ENCODE peak calls at places on chromosome 7, in ten cellular contexts. One of them, this sample, is unnamed.

GRCh38 chr7:83824214-83824613 is 175.3 kb upstream of the SEMA3E start:
- DNase-seq in NCI-H2081: no peak
- DNase-seq in NCI-H446: no peak
- DNase-seq in skeletal muscle cell: no peak
- DNase-seq in G401: no peak
- DNase-seq in amygdala: no peak
- DNase-seq in GM20000: no peak
- DNase-seq in ELF-1: no peak
- DNase-seq in A172: peak
- DNase-seq in psoas muscle: no peak
- DNase-seq in this sample: peak

GRCh38 chr7:45073031-45073842 is 15.5 kb downstream of the NACAD start:
- DNase-seq in NCI-H2081: no peak
- DNase-seq in NCI-H446: no peak
- DNase-seq in skeletal muscle cell: no peak
- DNase-seq in G401: no peak
- DNase-seq in amygdala: no peak
- DNase-seq in GM20000: no peak
- DNase-seq in ELF-1: peak
- DNase-seq in A172: no peak
- DNase-seq in psoas muscle: no peak
- DNase-seq in this sample: no peak

GRCh38 chr7:133853706-133854276 is 273.3 kb upstream of the LRGUK start:
- DNase-seq in NCI-H2081: peak
- DNase-seq in NCI-H446: peak
- DNase-seq in skeletal muscle cell: peak
- DNase-seq in G401: peak
- DNase-seq in amygdala: no peak
- DNase-seq in GM20000: peak
- DNase-seq in ELF-1: peak
- DNase-seq in A172: peak
- DNase-seq in psoas muscle: no peak
- DNase-seq in this sample: peak

GRCh38 chr7:104862719-104863118 is 151.3 kb upstream of the KMT2E start:
- DNase-seq in NCI-H2081: no peak
- DNase-seq in NCI-H446: peak
- DNase-seq in skeletal muscle cell: no peak
- DNase-seq in G401: no peak
- DNase-seq in amygdala: no peak
- DNase-seq in GM20000: no peak
- DNase-seq in ELF-1: peak
- DNase-seq in A172: peak
- DNase-seq in psoas muscle: no peak
- DNase-seq in this sample: peak

GRCh38 chr7:45070254-45070642 is 18.5 kb downstream of the NACAD start:
- DNase-seq in NCI-H2081: no peak
- DNase-seq in NCI-H446: peak
- DNase-seq in skeletal muscle cell: no peak
- DNase-seq in G401: peak
- DNase-seq in amygdala: no peak
- DNase-seq in GM20000: no peak
- DNase-seq in ELF-1: no peak
- DNase-seq in A172: no peak
- DNase-seq in psoas muscle: no peak
- DNase-seq in this sample: no peak

GRCh38 chr7:106153891-106154449 is 41.9 kb upstream of the SYPL1 start:
- DNase-seq in NCI-H2081: peak
- DNase-seq in NCI-H446: peak
- DNase-seq in skeletal muscle cell: peak
- DNase-seq in G401: peak
- DNase-seq in amygdala: peak
- DNase-seq in GM20000: peak
- DNase-seq in ELF-1: peak
- DNase-seq in A172: peak
- DNase-seq in psoas muscle: peak
- DNase-seq in this sample: peak

GRCh38 chr7:2075811-2076210 is 156.9 kb downstream of the MAD1L1 start:
- DNase-seq in NCI-H2081: no peak
- DNase-seq in NCI-H446: no peak
- DNase-seq in skeletal muscle cell: no peak
- DNase-seq in G401: no peak
- DNase-seq in amygdala: no peak
- DNase-seq in GM20000: no peak
- DNase-seq in ELF-1: no peak
- DNase-seq in A172: no peak
- DNase-seq in psoas muscle: no peak
- DNase-seq in this sample: no peak

GRCh38 chr7:55250313-55250712 is 114.8 kb upstream of the LANCL2 start:
- DNase-seq in NCI-H2081: no peak
- DNase-seq in NCI-H446: peak
- DNase-seq in skeletal muscle cell: no peak
- DNase-seq in G401: no peak
- DNase-seq in amygdala: no peak
- DNase-seq in GM20000: no peak
- DNase-seq in ELF-1: peak
- DNase-seq in A172: peak
- DNase-seq in psoas muscle: no peak
- DNase-seq in this sample: peak

GRCh38 chr7:30403477-30403876 is 75.1 kb downstream of the NOD1 start:
- DNase-seq in NCI-H2081: peak
- DNase-seq in NCI-H446: no peak
- DNase-seq in skeletal muscle cell: no peak
- DNase-seq in G401: no peak
- DNase-seq in amygdala: no peak
- DNase-seq in GM20000: no peak
- DNase-seq in ELF-1: no peak
- DNase-seq in A172: no peak
- DNase-seq in psoas muscle: no peak
- DNase-seq in this sample: peak

GRCh38 chr7:150901160-150902035 is 49.1 kb downstream of the AOC1 start:
- DNase-seq in NCI-H2081: peak
- DNase-seq in NCI-H446: peak
- DNase-seq in skeletal muscle cell: no peak
- DNase-seq in G401: no peak
- DNase-seq in amygdala: peak
- DNase-seq in GM20000: no peak
- DNase-seq in ELF-1: peak
- DNase-seq in A172: no peak
- DNase-seq in psoas muscle: no peak
- DNase-seq in this sample: peak

GRCh38 chr7:22854158-22855048 is 31.8 kb upstream of the TOMM7 start:
- DNase-seq in NCI-H2081: peak
- DNase-seq in NCI-H446: peak
- DNase-seq in skeletal muscle cell: peak
- DNase-seq in G401: peak
- DNase-seq in amygdala: no peak
- DNase-seq in GM20000: peak
- DNase-seq in ELF-1: peak
- DNase-seq in A172: peak
- DNase-seq in psoas muscle: peak
- DNase-seq in this sample: peak

GRCh38 chr7:155643804-155644177 is 670 bp upstream of the RBM33 start:
- DNase-seq in NCI-H2081: no peak
- DNase-seq in NCI-H446: no peak
- DNase-seq in skeletal muscle cell: no peak
- DNase-seq in G401: no peak
- DNase-seq in amygdala: no peak
- DNase-seq in GM20000: no peak
- DNase-seq in ELF-1: no peak
- DNase-seq in A172: no peak
- DNase-seq in psoas muscle: no peak
- DNase-seq in this sample: no peak

GRCh38 chr7:11341285-11341944 is 367.7 kb downstream of the PHF14 start:
- DNase-seq in NCI-H2081: peak
- DNase-seq in NCI-H446: peak
- DNase-seq in skeletal muscle cell: no peak
- DNase-seq in G401: peak
- DNase-seq in amygdala: peak
- DNase-seq in GM20000: no peak
- DNase-seq in ELF-1: peak
- DNase-seq in A172: peak
- DNase-seq in psoas muscle: no peak
- DNase-seq in this sample: peak

GRCh38 chr7:93739422-93739821 is 151.1 kb downstream of the TFPI2 start:
- DNase-seq in NCI-H2081: no peak
- DNase-seq in NCI-H446: no peak
- DNase-seq in skeletal muscle cell: no peak
- DNase-seq in G401: no peak
- DNase-seq in amygdala: no peak
- DNase-seq in GM20000: no peak
- DNase-seq in ELF-1: no peak
- DNase-seq in A172: no peak
- DNase-seq in psoas muscle: no peak
- DNase-seq in this sample: no peak

GRCh38 chr7:76294344-76295024 is 8.0 kb upstream of the HSPB1 start:
- DNase-seq in NCI-H2081: peak
- DNase-seq in NCI-H446: peak
- DNase-seq in skeletal muscle cell: peak
- DNase-seq in G401: peak
- DNase-seq in amygdala: peak
- DNase-seq in GM20000: no peak
- DNase-seq in ELF-1: peak
- DNase-seq in A172: peak
- DNase-seq in psoas muscle: peak
- DNase-seq in this sample: peak

GRCh38 chr7:141198191-141198958 is 124.5 kb downstream of the TMEM178B start:
- DNase-seq in NCI-H2081: no peak
- DNase-seq in NCI-H446: no peak
- DNase-seq in skeletal muscle cell: no peak
- DNase-seq in G401: no peak
- DNase-seq in amygdala: no peak
- DNase-seq in GM20000: no peak
- DNase-seq in ELF-1: no peak
- DNase-seq in A172: peak
- DNase-seq in psoas muscle: no peak
- DNase-seq in this sample: peak

GRCh38 chr7:133150760-133151159 is 68.9 kb upstream of the CHCHD3 start:
- DNase-seq in NCI-H2081: no peak
- DNase-seq in NCI-H446: no peak
- DNase-seq in skeletal muscle cell: no peak
- DNase-seq in G401: no peak
- DNase-seq in amygdala: no peak
- DNase-seq in GM20000: no peak
- DNase-seq in ELF-1: no peak
- DNase-seq in A172: no peak
- DNase-seq in psoas muscle: no peak
- DNase-seq in this sample: no peak

GRCh38 chr7:465710-466400 is 53.8 kb downstream of the PDGFA start:
- DNase-seq in NCI-H2081: no peak
- DNase-seq in NCI-H446: no peak
- DNase-seq in skeletal muscle cell: no peak
- DNase-seq in G401: no peak
- DNase-seq in amygdala: no peak
- DNase-seq in GM20000: no peak
- DNase-seq in ELF-1: no peak
- DNase-seq in A172: no peak
- DNase-seq in psoas muscle: peak
- DNase-seq in this sample: no peak

GRCh38 chr7:17123020-17123419 is 175.4 kb upstream of the AHR start:
- DNase-seq in NCI-H2081: no peak
- DNase-seq in NCI-H446: no peak
- DNase-seq in skeletal muscle cell: peak
- DNase-seq in G401: no peak
- DNase-seq in amygdala: no peak
- DNase-seq in GM20000: peak
- DNase-seq in ELF-1: no peak
- DNase-seq in A172: no peak
- DNase-seq in psoas muscle: no peak
- DNase-seq in this sample: no peak

GRCh38 chr7:51045319-51046102 is 262.8 kb upstream of the GRB10 start:
- DNase-seq in NCI-H2081: no peak
- DNase-seq in NCI-H446: no peak
- DNase-seq in skeletal muscle cell: no peak
- DNase-seq in G401: no peak
- DNase-seq in amygdala: no peak
- DNase-seq in GM20000: no peak
- DNase-seq in ELF-1: no peak
- DNase-seq in A172: peak
- DNase-seq in psoas muscle: no peak
- DNase-seq in this sample: peak

GRCh38 chr7:7731732-7732131 is 13.3 kb upstream of the RPA3 start:
- DNase-seq in NCI-H2081: no peak
- DNase-seq in NCI-H446: no peak
- DNase-seq in skeletal muscle cell: no peak
- DNase-seq in G401: no peak
- DNase-seq in amygdala: no peak
- DNase-seq in GM20000: no peak
- DNase-seq in ELF-1: no peak
- DNase-seq in A172: no peak
- DNase-seq in psoas muscle: no peak
- DNase-seq in this sample: peak

GRCh38 chr7:12316925-12317324 is 86.7 kb downstream of the VWDE start:
- DNase-seq in NCI-H2081: no peak
- DNase-seq in NCI-H446: no peak
- DNase-seq in skeletal muscle cell: no peak
- DNase-seq in G401: no peak
- DNase-seq in amygdala: no peak
- DNase-seq in GM20000: no peak
- DNase-seq in ELF-1: no peak
- DNase-seq in A172: no peak
- DNase-seq in psoas muscle: no peak
- DNase-seq in this sample: no peak

GRCh38 chr7:30173058-30173897 is 38.5 kb downstream of the MTURN start:
- DNase-seq in NCI-H2081: peak
- DNase-seq in NCI-H446: peak
- DNase-seq in skeletal muscle cell: peak
- DNase-seq in G401: peak
- DNase-seq in amygdala: peak
- DNase-seq in GM20000: no peak
- DNase-seq in ELF-1: peak
- DNase-seq in A172: peak
- DNase-seq in psoas muscle: peak
- DNase-seq in this sample: peak

GRCh38 chr7:51141451-51141971 is 175.1 kb downstream of the COBL start:
- DNase-seq in NCI-H2081: no peak
- DNase-seq in NCI-H446: peak
- DNase-seq in skeletal muscle cell: no peak
- DNase-seq in G401: peak
- DNase-seq in amygdala: no peak
- DNase-seq in GM20000: no peak
- DNase-seq in ELF-1: peak
- DNase-seq in A172: peak
- DNase-seq in psoas muscle: no peak
- DNase-seq in this sample: peak

GRCh38 chr7:46933596-46933995 is 648.3 kb downstream of the TNS3 start:
- DNase-seq in NCI-H2081: no peak
- DNase-seq in NCI-H446: no peak
- DNase-seq in skeletal muscle cell: no peak
- DNase-seq in G401: no peak
- DNase-seq in amygdala: no peak
- DNase-seq in GM20000: no peak
- DNase-seq in ELF-1: no peak
- DNase-seq in A172: no peak
- DNase-seq in psoas muscle: no peak
- DNase-seq in this sample: no peak

GRCh38 chr7:84204655-84205054 is 10.1 kb upstream of the SEMA3A start:
- DNase-seq in NCI-H2081: no peak
- DNase-seq in NCI-H446: no peak
- DNase-seq in skeletal muscle cell: peak
- DNase-seq in G401: no peak
- DNase-seq in amygdala: no peak
- DNase-seq in GM20000: no peak
- DNase-seq in ELF-1: no peak
- DNase-seq in A172: no peak
- DNase-seq in psoas muscle: no peak
- DNase-seq in this sample: no peak

GRCh38 chr7:36670585-36671431 is 53.5 kb downstream of the AOAH start:
- DNase-seq in NCI-H2081: peak
- DNase-seq in NCI-H446: peak
- DNase-seq in skeletal muscle cell: no peak
- DNase-seq in G401: peak
- DNase-seq in amygdala: peak
- DNase-seq in GM20000: peak
- DNase-seq in ELF-1: peak
- DNase-seq in A172: peak
- DNase-seq in psoas muscle: peak
- DNase-seq in this sample: peak

GRCh38 chr7:122306320-122307227 is 2.0 kb upstream of the FEZF1 start:
- DNase-seq in NCI-H2081: no peak
- DNase-seq in NCI-H446: no peak
- DNase-seq in skeletal muscle cell: no peak
- DNase-seq in G401: no peak
- DNase-seq in amygdala: no peak
- DNase-seq in GM20000: no peak
- DNase-seq in ELF-1: peak
- DNase-seq in A172: no peak
- DNase-seq in psoas muscle: no peak
- DNase-seq in this sample: no peak

This sample was measured in PC-3.